ENCODE peak calls at places on chromosome 13, in five cellular contexts. H, T, A, I and N are unnamed samples. For H3K9me3, the result is how much of the 10 kb centered on the place peaks cover.

GRCh38 chr13:102002271-102002670 is 399.6 kb downstream of the FGF14 start:
- DNase-seq in H (no peak), A (no peak), T (no peak), I (no peak), N (no peak)

GRCh38 chr13:103694471-103694870 is 628.3 kb upstream of the SLC10A2 start:
- DNase-seq in T (no peak), A (no peak), I (no peak), H (peak), N (no peak)

GRCh38 chr13:79503473-79504017 is 22.6 kb downstream of the NDFIP2 start:
- DNase-seq in I (no peak), A (no peak), T (no peak), H (no peak), N (no peak)

GRCh38 chr13:42275098-42275471 is 3.1 kb downstream of the AKAP11 start:
- DNase-seq in A (no peak), T (no peak), I (no peak), H (no peak), N (no peak)

GRCh38 chr13:44934724-44935123 is 54.5 kb downstream of the NUFIP1 start:
- DNase-seq in H (no peak), A (peak), I (no peak), T (peak), N (no peak)

GRCh38 chr13:34257980-34258379 is 440.0 kb downstream of the RFC3 start:
- DNase-seq in I (no peak), A (no peak), H (no peak), T (no peak), N (no peak)

GRCh38 chr13:20566424-20566916 is 487 bp upstream of the IFT88 start:
- DNase-seq in I (no peak), T (peak), A (peak), H (no peak), N (no peak)

GRCh38 chr13:43054803-43055802 is 31.7 kb downstream of the DNAJC15 start:
- DNase-seq in A (peak), H (peak), T (peak), I (peak), N (peak)

GRCh38 chr13:20702530-20702929 is 969 bp upstream of the IL17D start:
- DNase-seq in H (no peak), I (no peak), A (no peak), T (no peak), N (no peak)

GRCh38 chr13:77207943-77208342 is 119.0 kb downstream of the MYCBP2 start:
- DNase-seq in H (no peak), I (no peak), T (peak), A (peak), N (no peak)

GRCh38 chr13:66492479-66492878 is 737.7 kb downstream of the PCDH9 start:
- DNase-seq in I (no peak), T (no peak), H (peak), A (no peak), N (no peak)

GRCh38 chr13:25213716-25214115 is 41.6 kb upstream of the AMER2 start:
- DNase-seq in I (no peak), T (no peak), H (no peak), A (peak), N (no peak)

GRCh38 chr13:62556973-62557372 is 1141.3 kb upstream of the PCDH20 start:
- DNase-seq in A (no peak), H (no peak), I (no peak), T (no peak), N (no peak)

DNA sequence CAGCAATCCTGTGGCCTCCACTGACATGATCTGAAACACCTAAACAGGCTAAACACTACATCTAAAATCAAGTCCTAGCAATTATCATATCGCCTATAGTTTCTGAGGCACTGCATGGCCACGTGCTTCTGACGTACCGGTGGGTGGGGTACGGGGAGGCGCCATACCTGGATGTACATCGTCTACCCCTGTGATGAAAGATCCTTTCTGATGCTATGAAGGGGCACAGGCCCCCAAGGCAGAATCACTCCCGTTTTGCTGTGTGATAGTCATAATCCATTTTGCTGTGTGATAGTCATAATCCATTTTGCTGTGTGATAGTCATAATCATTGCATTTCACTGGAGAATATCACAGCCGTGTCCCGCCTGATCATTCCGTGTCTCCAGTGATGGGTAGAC is 118.7 kb upstream of the SOX1 start:
- DNase-seq in H (no peak), I (no peak), T (no peak), A (no peak), N (no peak)
- H3K9me3 ChIP-seq in H (under half), I (under half), T (under half), A (under half), N (under half)

GRCh38 chr13:27792393-27793218 is at the start of gene GSX1:
- DNase-seq in I (peak), A (peak), H (peak), T (peak), N (peak)
- H3K9me3 ChIP-seq in I (under half), A (under half), H (under half), T (under half), N (under half)

GRCh38 chr13:51137250-51137649 is 26.2 kb upstream of the C13orf42 start:
- DNase-seq in T (no peak), H (no peak), A (no peak), I (no peak), N (no peak)
- H3K9me3 ChIP-seq in T (under half), H (under half), A (under half), I (under half), N (under half)

GRCh38 chr13:27128825-27129627 is 42.6 kb downstream of the USP12 start:
- DNase-seq in A (no peak), T (no peak), I (no peak), H (no peak), N (no peak)
- H3K9me3 ChIP-seq in A (under half), T (under half), I (under half), H (under half), N (under half)